ENCODE peak calls at places on chromosomes 2 and 18, in four cellular contexts. One of them, this sample, is unnamed.

GRCh38 chr18:63892544-63892943 is 5.0 kb downstream of the SERPINB2 start:
- DNase-seq in activated naive CD8-positive, alpha-beta T cell treated with anti-CD3 and anti-CD28 coated beads, Interleukin-2, amount 50 U/mL, for 16 hours: no peak
- DNase-seq in fibroblast of lung: no peak
- DNase-seq in HTR-8/SVneo: no peak
- DNase-seq in this sample: no peak

GRCh38 chr2:2889646-2890045 is 488.0 kb downstream of the EIPR1 start:
- DNase-seq in HTR-8/SVneo: no peak
- DNase-seq in activated naive CD8-positive, alpha-beta T cell treated with anti-CD3 and anti-CD28 coated beads, Interleukin-2, amount 50 U/mL, for 16 hours: no peak
- DNase-seq in fibroblast of lung: no peak
- DNase-seq in this sample: no peak

GRCh38 chr2:181106789-181107418 is 126.5 kb downstream of the UBE2E3 start:
- DNase-seq in activated naive CD8-positive, alpha-beta T cell treated with anti-CD3 and anti-CD28 coated beads, Interleukin-2, amount 50 U/mL, for 16 hours: no peak
- DNase-seq in fibroblast of lung: peak
- DNase-seq in HTR-8/SVneo: peak
- DNase-seq in this sample: peak

GRCh38 chr2:177478029-177478428 is 85.5 kb downstream of the AGPS start:
- DNase-seq in fibroblast of lung: peak
- DNase-seq in activated naive CD8-positive, alpha-beta T cell treated with anti-CD3 and anti-CD28 coated beads, Interleukin-2, amount 50 U/mL, for 16 hours: no peak
- DNase-seq in HTR-8/SVneo: no peak
- DNase-seq in this sample: no peak

GRCh38 chr2:64404743-64405142 is 49.2 kb upstream of the LGALSL start:
- DNase-seq in fibroblast of lung: no peak
- DNase-seq in activated naive CD8-positive, alpha-beta T cell treated with anti-CD3 and anti-CD28 coated beads, Interleukin-2, amount 50 U/mL, for 16 hours: no peak
- DNase-seq in HTR-8/SVneo: no peak
- DNase-seq in this sample: peak

GRCh38 chr2:214671330-214671850 is 138.1 kb downstream of the BARD1 start:
- DNase-seq in fibroblast of lung: peak
- DNase-seq in HTR-8/SVneo: no peak
- DNase-seq in activated naive CD8-positive, alpha-beta T cell treated with anti-CD3 and anti-CD28 coated beads, Interleukin-2, amount 50 U/mL, for 16 hours: no peak
- DNase-seq in this sample: no peak

GRCh38 chr18:56702946-56703345 is 51.8 kb downstream of the WDR7 start:
- DNase-seq in fibroblast of lung: peak
- DNase-seq in activated naive CD8-positive, alpha-beta T cell treated with anti-CD3 and anti-CD28 coated beads, Interleukin-2, amount 50 U/mL, for 16 hours: no peak
- DNase-seq in HTR-8/SVneo: peak
- DNase-seq in this sample: peak

GRCh38 chr2:11628675-11629074 is 41.3 kb downstream of the NTSR2 start:
- DNase-seq in activated naive CD8-positive, alpha-beta T cell treated with anti-CD3 and anti-CD28 coated beads, Interleukin-2, amount 50 U/mL, for 16 hours: no peak
- DNase-seq in HTR-8/SVneo: no peak
- DNase-seq in fibroblast of lung: no peak
- DNase-seq in this sample: no peak

GRCh38 chr2:101999122-101999789 is 7.5 kb downstream of the IL1R2 start:
- DNase-seq in activated naive CD8-positive, alpha-beta T cell treated with anti-CD3 and anti-CD28 coated beads, Interleukin-2, amount 50 U/mL, for 16 hours: no peak
- DNase-seq in fibroblast of lung: peak
- DNase-seq in HTR-8/SVneo: no peak
- DNase-seq in this sample: no peak

GRCh38 chr2:178824181-178824580 is 17.0 kb upstream of the TTN start:
- DNase-seq in activated naive CD8-positive, alpha-beta T cell treated with anti-CD3 and anti-CD28 coated beads, Interleukin-2, amount 50 U/mL, for 16 hours: no peak
- DNase-seq in HTR-8/SVneo: no peak
- DNase-seq in fibroblast of lung: no peak
- DNase-seq in this sample: no peak

GRCh38 chr2:54676656-54677055 is 46.8 kb upstream of the EML6 start:
- DNase-seq in activated naive CD8-positive, alpha-beta T cell treated with anti-CD3 and anti-CD28 coated beads, Interleukin-2, amount 50 U/mL, for 16 hours: no peak
- DNase-seq in fibroblast of lung: peak
- DNase-seq in HTR-8/SVneo: no peak
- DNase-seq in this sample: peak

GRCh38 chr2:175366814-175367213 is 185.3 kb upstream of the ATP5MC3 start:
- DNase-seq in fibroblast of lung: peak
- DNase-seq in activated naive CD8-positive, alpha-beta T cell treated with anti-CD3 and anti-CD28 coated beads, Interleukin-2, amount 50 U/mL, for 16 hours: no peak
- DNase-seq in HTR-8/SVneo: peak
- DNase-seq in this sample: peak

GRCh38 chr2:224930990-224931389 is 111.3 kb downstream of the DOCK10 start:
- DNase-seq in HTR-8/SVneo: no peak
- DNase-seq in activated naive CD8-positive, alpha-beta T cell treated with anti-CD3 and anti-CD28 coated beads, Interleukin-2, amount 50 U/mL, for 16 hours: no peak
- DNase-seq in fibroblast of lung: no peak
- DNase-seq in this sample: no peak